ENCODE peak calls at places on chromosomes 1 and 21, in four cellular contexts. V is ovary, C is astrocyte of the spinal cord, A is cardiac muscle cell. G is an unnamed sample.

GRCh38 chr21:17925900-17926299 is 106.7 kb upstream of the C21orf91 start:
- DNase-seq in V (no peak), C (peak), A (peak), G (no peak)

GRCh38 chr1:149937779-149938178 is 1.1 kb upstream of the MTMR11 start:
- DNase-seq in A (no peak), V (no peak), C (no peak), G (peak)

GRCh38 chr21:33042812-33043211 is 17.1 kb downstream of the OLIG2 start:
- DNase-seq in A (no peak), V (no peak), C (peak), G (no peak)

GRCh38 chr1:151838491-151839412 is 868 bp downstream of the C2CD4D start:
- DNase-seq in V (no peak), A (peak), C (no peak), G (peak)

GRCh38 chr21:42037943-42038342 is 27.8 kb upstream of the ZBTB21 start:
- DNase-seq in V (no peak), C (no peak), A (no peak), G (no peak)

GRCh38 chr1:223273511-223273910 is 90.5 kb downstream of the SUSD4 start:
- DNase-seq in A (no peak), V (no peak), C (no peak), G (no peak)

GRCh38 chr1:170001266-170001665 is 73.2 kb downstream of the KIFAP3 start:
- DNase-seq in A (no peak), V (no peak), C (no peak), G (no peak)

GRCh38 chr1:39105061-39105840 is 79.1 kb downstream of the NDUFS5 start:
- DNase-seq in C (peak), A (peak), V (peak), G (peak)

GRCh38 chr1:41846595-41846994 is 72.1 kb downstream of the HIVEP3 start:
- DNase-seq in C (peak), A (no peak), V (no peak), G (no peak)

GRCh38 chr1:98651116-98651625 is 10.3 kb upstream of the SNX7 start:
- DNase-seq in C (no peak), A (no peak), V (no peak), G (no peak)

GRCh38 chr1:68977211-68977610 is 480.3 kb upstream of the DEPDC1 start:
- DNase-seq in A (no peak), C (no peak), V (no peak), G (no peak)

GRCh38 chr1:204826970-204827369 is 43.7 kb upstream of the NFASC start:
- DNase-seq in A (peak), V (no peak), C (no peak), G (peak)

DNA sequence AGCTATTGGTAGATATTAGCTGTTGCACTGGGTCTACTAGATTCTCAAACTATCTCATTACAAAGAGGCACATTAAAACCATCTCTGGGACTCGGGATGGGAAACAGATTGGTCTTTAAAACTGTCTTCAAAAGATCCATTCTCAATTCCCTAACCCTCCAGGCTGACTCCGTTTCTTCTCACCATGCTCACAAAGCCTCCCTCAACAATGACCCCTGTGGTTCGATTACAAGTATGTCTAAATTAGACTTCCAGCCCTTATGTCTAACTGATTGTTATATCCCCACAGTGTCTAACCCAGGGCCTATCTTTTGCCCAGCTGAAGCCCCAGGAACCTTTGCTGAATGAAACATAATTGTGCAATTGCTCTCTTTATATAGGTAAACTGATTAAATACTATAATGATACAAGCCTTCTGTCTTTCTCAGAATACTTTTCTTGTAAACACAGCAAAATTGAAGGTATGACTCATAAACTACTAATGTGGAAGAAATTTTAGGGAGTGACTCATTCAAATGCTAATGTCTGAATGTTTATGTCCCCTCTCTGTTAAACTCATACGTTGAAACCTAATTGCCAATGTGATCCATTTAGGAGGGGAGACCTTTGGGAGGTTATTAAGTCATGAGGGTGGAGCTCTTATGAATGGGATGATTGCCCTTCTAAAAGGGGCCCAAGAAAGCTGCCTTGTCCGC is 65.6 kb upstream of the DAB1 start:
- DNase-seq in C (peak), V (no peak), A (no peak), G (no peak)
- TF ChIP-seq CTCF in C (no peak), V (no peak), A (no peak), G (no peak)

GRCh38 chr21:39714331-39714730 is 30.7 kb upstream of the IGSF5 start:
- DNase-seq in C (no peak), V (no peak), A (no peak), G (no peak)

GRCh38 chr21:39710866-39711265 is 34.1 kb upstream of the IGSF5 start:
- DNase-seq in C (no peak), A (no peak), V (no peak), G (no peak)

GRCh38 chr21:39715804-39716397 is 29.1 kb upstream of the IGSF5 start:
- DNase-seq in V (peak), C (peak), A (peak), G (peak)

GRCh38 chr21:39713905-39714304 is 31.1 kb upstream of the IGSF5 start:
- DNase-seq in A (no peak), C (no peak), V (peak), G (no peak)

DNA sequence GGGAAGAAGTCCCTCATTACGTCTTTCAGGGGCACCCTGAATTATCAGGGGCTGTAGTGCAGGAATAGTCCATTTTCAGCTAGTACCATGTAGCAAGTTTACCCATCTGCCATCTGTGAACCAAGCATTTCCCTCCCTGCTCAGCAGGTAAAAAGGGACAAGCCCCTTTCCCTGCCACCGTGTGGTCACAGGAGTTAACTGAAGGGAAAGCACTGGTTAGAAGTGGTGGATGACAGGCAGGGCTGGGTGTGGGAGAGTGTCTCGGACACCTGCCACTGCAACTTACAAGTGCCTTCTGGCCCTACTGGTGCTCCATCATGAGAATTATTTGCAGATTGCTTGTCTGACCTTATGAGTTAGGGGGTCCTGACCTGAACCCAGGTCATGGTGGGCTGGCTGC is 32.0 kb upstream of the IGSF5 start:
- DNase-seq in C (no peak), V (no peak), A (peak), G (no peak)
- TF ChIP-seq CTCF in C (no peak), V (no peak), A (no peak), G (no peak)

DNA sequence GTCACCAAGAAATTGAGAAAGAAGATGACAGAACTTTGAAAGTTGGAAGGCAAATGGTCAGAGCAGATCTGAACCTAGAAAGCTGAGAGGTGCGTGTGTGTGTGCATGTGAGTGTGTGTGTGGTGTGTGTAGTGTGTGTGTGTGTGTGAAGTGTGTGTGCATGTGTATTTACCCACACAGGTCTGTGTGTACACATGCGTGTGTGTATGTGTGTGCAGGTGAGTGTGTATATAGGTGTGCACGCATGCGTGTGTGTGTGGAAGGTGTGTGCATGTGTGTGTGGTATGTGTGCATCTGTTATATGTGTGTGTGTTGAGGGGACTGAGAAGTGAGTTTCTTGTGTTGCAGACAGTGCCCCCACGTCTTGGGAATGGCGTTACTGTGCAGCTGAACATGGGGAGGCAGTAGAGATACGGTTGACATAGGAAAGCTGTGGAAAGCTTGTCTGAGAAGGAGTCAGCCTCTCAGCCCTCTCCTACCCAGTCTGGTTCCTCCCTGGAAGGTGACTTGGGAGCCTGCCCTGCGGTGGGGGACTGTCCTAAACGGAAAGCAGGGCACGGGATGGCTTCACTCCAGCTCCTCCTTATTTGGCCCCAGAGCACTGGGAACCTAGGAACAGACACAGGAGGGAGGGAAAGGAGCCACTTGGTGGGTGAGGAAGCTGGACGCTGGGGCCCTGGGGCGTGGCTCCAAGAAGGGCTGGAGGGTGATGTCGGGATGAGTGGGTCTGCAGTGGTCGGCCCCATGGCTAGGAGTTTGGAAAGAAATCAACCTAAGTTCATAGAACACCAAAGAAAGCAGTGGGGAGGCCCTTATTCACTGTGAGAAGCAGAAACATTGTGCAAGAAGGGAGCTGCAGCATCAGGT is 97.2 kb downstream of the PCBP3 start:
- DNase-seq in C (no peak), V (no peak), A (no peak), G (no peak)
- TF ChIP-seq CTCF in C (peak), V (no peak), A (no peak), G (no peak)

DNA sequence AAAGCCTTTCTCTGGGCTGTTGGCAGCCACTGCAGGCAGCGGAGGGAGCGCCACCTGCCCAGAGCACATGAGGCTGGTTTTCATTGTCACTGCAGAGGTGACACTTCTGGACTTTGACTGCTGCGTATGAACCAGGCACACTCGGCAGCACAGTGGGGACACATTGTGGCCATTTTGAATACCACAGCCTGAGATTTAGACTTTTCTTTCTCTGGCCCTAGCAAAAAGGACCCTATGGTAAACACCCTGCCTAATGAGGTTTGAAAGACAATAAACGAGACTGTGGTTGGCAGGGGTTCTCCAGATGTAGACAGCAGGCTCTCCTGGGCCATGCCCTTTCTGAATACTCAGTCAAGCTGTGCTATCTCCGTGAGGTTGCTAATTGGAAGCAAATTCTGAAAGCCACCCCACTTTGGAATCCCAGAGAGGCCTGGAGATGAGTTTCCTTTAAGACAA is 12.0 kb upstream of the KCNE2 start:
- DNase-seq in V (peak), A (peak), C (peak), G (peak)
- TF ChIP-seq CTCF in V (peak), A (peak), C (peak), G (peak)

GRCh38 chr1:19078503-19078902 is 122.0 kb upstream of the IFFO2 start:
- DNase-seq in V (no peak), A (no peak), C (no peak), G (no peak)

GRCh38 chr1:19079541-19079940 is 123.1 kb upstream of the IFFO2 start:
- DNase-seq in A (no peak), V (no peak), C (no peak), G (no peak)

GRCh38 chr1:19081218-19081893 is 124.9 kb upstream of the IFFO2 start:
- DNase-seq in A (no peak), C (no peak), V (no peak), G (no peak)

GRCh38 chr1:19079983-19080472 is 123.6 kb upstream of the IFFO2 start:
- DNase-seq in C (no peak), A (no peak), V (no peak), G (no peak)

GRCh38 chr1:19080715-19081114 is 124.2 kb upstream of the IFFO2 start:
- DNase-seq in V (no peak), C (no peak), A (no peak), G (no peak)
- TF ChIP-seq CTCF in V (no peak), C (no peak), A (no peak), G (no peak)

GRCh38 chr1:116531917-116532316 is 38.9 kb downstream of the CD58 start:
- DNase-seq in A (no peak), V (no peak), C (no peak), G (no peak)
- TF ChIP-seq CTCF in A (no peak), V (no peak), C (no peak), G (no peak)